ENCODE peak calls at places on chromosome 12, in five cellular contexts. T, B, X, A and C are unnamed samples.
A peak's percentile ranks its signal among the peaks of the same experiment; 100 is the strongest.

GRCh38 chr12:127539499-127539898 is 727.5 kb upstream of the TMEM132C start:
- DNase-seq in T (no peak), B (no peak), X (no peak), A (no peak), C (no peak)

GRCh38 chr12:120013659-120014380 is 24.8 kb downstream of the BICDL1 start:
- DNase-seq in T (no peak), B (peak; percentile 75), X (no peak), A (no peak), C (no peak)

GRCh38 chr12:124230117-124230757 is 64.7 kb upstream of the RFLNA start:
- DNase-seq in T (no peak), B (no peak), X (no peak), A (no peak), C (no peak)

GRCh38 chr12:101830391-101831325 is at the start of gene GNPTAB:
- DNase-seq in T (peak; percentile 97), B (peak; percentile 97), X (peak; percentile 90), A (peak; percentile 94), C (peak; percentile 88)

GRCh38 chr12:111359231-111359913 is 9.5 kb downstream of the PHETA1 start:
- DNase-seq in T (no peak), B (no peak), X (no peak), A (no peak), C (no peak)

GRCh38 chr12:102757154-102757873 is 159.7 kb downstream of the PAH start:
- DNase-seq in T (no peak), B (peak; percentile 12), X (no peak), A (no peak), C (no peak)

GRCh38 chr12:3014641-3015040 is 55.4 kb downstream of the TEAD4 start:
- DNase-seq in T (no peak), B (no peak), X (no peak), A (no peak), C (no peak)

GRCh38 chr12:111624540-111624939 is 25.4 kb upstream of the ATXN2 start:
- DNase-seq in T (no peak), B (no peak), X (no peak), A (no peak), C (no peak)

GRCh38 chr12:98058838-98059237 is 456.6 kb upstream of the TMPO start:
- DNase-seq in T (no peak), B (no peak), X (no peak), A (no peak), C (no peak)

GRCh38 chr12:57210461-57210860 is 6.1 kb upstream of the NXPH4 start:
- DNase-seq in T (no peak), B (no peak), X (no peak), A (no peak), C (no peak)

GRCh38 chr12:119681139-119681538 is 13.2 kb downstream of the PRKAB1 start:
- DNase-seq in T (no peak), B (no peak), X (no peak), A (no peak), C (no peak)

GRCh38 chr12:128069359-128069997 is 197.5 kb upstream of the TMEM132C start:
- DNase-seq in T (no peak), B (peak; percentile 55), X (peak; percentile 41), A (no peak), C (peak; percentile 16)

GRCh38 chr12:51067229-51067628 is 16.2 kb downstream of the CSRNP2 start:
- DNase-seq in T (no peak), B (no peak), X (no peak), A (no peak), C (no peak)

GRCh38 chr12:63151061-63151897 is at the start of gene AVPR1A:
- DNase-seq in T (peak; percentile 66), B (no peak), X (peak; percentile 15), A (peak; percentile 62), C (no peak)

GRCh38 chr12:124774054-124774461 is 89.6 kb downstream of the SCARB1 start:
- DNase-seq in T (no peak), B (peak; percentile 93), X (no peak), A (no peak), C (no peak)

GRCh38 chr12:93122089-93122488 is 193.0 kb upstream of the EEA1 start:
- DNase-seq in T (no peak), B (no peak), X (no peak), A (no peak), C (peak; percentile 74)

GRCh38 chr12:109020750-109021380 is at the start of gene SVOP:
- DNase-seq in T (peak; percentile 91), B (peak; percentile 42), X (peak; percentile 92), A (peak; percentile 72), C (peak; percentile 53)

GRCh38 chr12:103269962-103270361 is 225.8 kb downstream of the C12orf42 start:
- DNase-seq in T (no peak), B (no peak), X (no peak), A (no peak), C (no peak)

GRCh38 chr12:47014474-47014873 is 64.9 kb upstream of the PCED1B start:
- DNase-seq in T (no peak), B (no peak), X (no peak), A (no peak), C (peak; percentile 87)

GRCh38 chr12:92088802-92089201 is 56.8 kb downstream of the BTG1 start:
- DNase-seq in T (no peak), B (no peak), X (no peak), A (no peak), C (no peak)

GRCh38 chr12:64236549-64236948 is 14.5 kb upstream of the KICS2 start:
- DNase-seq in T (no peak), B (no peak), X (no peak), A (no peak), C (no peak)

GRCh38 chr12:1848146-1848545 is 27.8 kb downstream of the LRTM2 start:
- DNase-seq in T (peak; percentile 40), B (no peak), X (no peak), A (no peak), C (no peak)

GRCh38 chr12:119659289-119659897 is 8.5 kb upstream of the PRKAB1 start:
- DNase-seq in T (no peak), B (peak; percentile 46), X (peak; percentile 30), A (no peak), C (peak; percentile 16)

GRCh38 chr12:56724660-56724988 is 475 bp downstream of the NACA start:
- DNase-seq in T (no peak), B (no peak), X (peak; percentile 12), A (no peak), C (no peak)

GRCh38 chr12:104182144-104182543 is 33.4 kb upstream of the TXNRD1 start:
- DNase-seq in T (peak; percentile 20), B (no peak), X (no peak), A (peak; percentile 73), C (peak; percentile 72)

GRCh38 chr12:44889871-44890270 is 13.8 kb upstream of the NELL2 start:
- DNase-seq in T (no peak), B (no peak), X (no peak), A (no peak), C (no peak)

GRCh38 chr12:121649819-121650353 is 19.6 kb downstream of the MORN3 start:
- DNase-seq in T (no peak), B (no peak), X (no peak), A (no peak), C (no peak)

GRCh38 chr12:126243814-126244213 is 1178.6 kb downstream of the AACS start:
- DNase-seq in T (no peak), B (no peak), X (no peak), A (no peak), C (no peak)

GRCh38 chr12:113912761-113913295 is 53.3 kb downstream of the RBM19 start:
- DNase-seq in T (peak; percentile 80), B (peak; percentile 75), X (peak; percentile 85), A (no peak), C (peak; percentile 47)

GRCh38 chr12:3913278-3913677 is 40.1 kb upstream of the PARP11 start:
- DNase-seq in T (no peak), B (peak; percentile 26), X (no peak), A (no peak), C (no peak)

GRCh38 chr12:26434299-26434915 is 239.0 kb downstream of the SSPN start:
- DNase-seq in T (no peak), B (peak; percentile 67), X (no peak), A (no peak), C (peak; percentile 69)
- TF ChIP-seq CTCF in T (peak; percentile 88), B (peak; percentile 70), X (peak; percentile 86), A (peak; percentile 58), C (peak; percentile 86)

GRCh38 chr12:106736051-106736957 is 38.2 kb upstream of the RIC8B start:
- DNase-seq in T (no peak), B (peak; percentile 30), X (no peak), A (no peak), C (no peak)
- TF ChIP-seq CTCF in T (no peak), B (peak; percentile 16), X (no peak), A (no peak), C (no peak)

GRCh38 chr12:5872745-5873144 is 72.3 kb downstream of the ANO2 start:
- DNase-seq in T (no peak), B (peak; percentile 4), X (no peak), A (no peak), C (peak; percentile 14)
- TF ChIP-seq CTCF in T (peak; percentile 52), B (no peak), X (peak; percentile 62), A (no peak), C (peak; percentile 71)

DNA sequence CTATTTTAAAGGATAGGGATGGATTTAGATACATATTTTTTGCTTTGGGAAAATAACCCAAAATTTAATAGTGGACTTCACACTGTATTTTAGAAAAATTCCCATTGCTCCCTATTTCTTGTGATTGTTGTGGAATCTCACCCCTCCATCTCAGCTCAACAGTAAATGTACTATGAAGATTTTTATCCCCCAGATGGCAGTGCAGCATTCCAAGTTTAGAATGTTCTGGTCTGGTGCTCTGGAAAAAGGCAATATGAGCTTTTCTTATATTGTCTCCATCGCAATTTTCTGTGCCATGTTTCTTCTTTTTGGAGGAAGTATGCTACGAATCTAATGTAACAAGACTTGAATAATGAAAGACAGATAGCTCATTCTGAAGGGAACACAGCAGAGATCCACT is 471.7 kb upstream of the SYT1 start:
- DNase-seq in T (no peak), B (no peak), X (no peak), A (no peak), C (peak; percentile 27)
- TF ChIP-seq CTCF in T (peak; percentile 47), B (no peak), X (peak; percentile 48), A (no peak), C (peak; percentile 64)

DNA sequence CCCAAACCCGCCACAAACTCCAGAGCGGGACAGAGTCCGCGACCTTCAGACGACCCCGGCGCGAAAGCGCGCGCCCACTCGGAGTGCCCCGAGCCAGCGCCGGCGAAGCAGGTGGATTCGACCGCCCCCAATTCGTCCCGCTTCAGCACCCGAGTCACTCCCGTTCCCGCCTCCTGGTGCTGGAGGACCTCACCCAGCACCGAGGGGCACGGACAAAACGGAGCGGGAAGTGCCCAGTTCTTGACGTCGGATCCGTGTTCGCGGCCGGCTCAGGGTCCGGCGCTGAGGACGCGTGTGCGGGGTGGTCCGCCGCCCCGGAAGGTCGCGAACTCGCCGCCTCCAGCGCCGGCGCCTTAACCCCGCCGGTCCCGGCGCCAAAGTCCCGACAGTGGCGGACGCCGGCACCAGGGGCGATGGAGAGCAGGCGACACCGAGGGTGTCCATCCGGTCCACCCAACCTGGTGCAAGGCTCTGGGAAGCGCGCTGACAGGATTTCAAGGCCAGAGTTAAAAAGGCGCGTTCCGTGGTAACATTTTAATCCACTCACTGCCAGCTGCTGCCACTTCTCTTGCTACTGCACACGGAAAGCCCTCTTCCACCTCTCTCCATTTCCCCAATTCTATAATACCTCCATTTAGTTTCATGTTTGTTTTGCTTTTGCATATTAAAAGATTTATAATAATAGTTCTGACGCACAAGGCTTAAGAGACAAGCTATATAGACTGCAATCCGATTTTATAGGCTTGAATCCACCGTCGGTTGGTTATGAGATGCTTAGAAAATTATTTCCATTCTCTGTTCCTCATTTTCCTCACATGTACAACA is 240.0 kb upstream of the CPNE8 start:
- DNase-seq in T (no peak), B (no peak), X (peak; percentile 70), A (no peak), C (no peak)
- TF ChIP-seq CTCF in T (peak; percentile 75), B (peak; percentile 8), X (peak; percentile 69), A (peak; percentile 21), C (no peak)

GRCh38 chr12:8078400-8078799 is 3.7 kb upstream of the NECAP1 start:
- DNase-seq in T (no peak), B (peak; percentile 44), X (no peak), A (no peak), C (peak; percentile 72)
- TF ChIP-seq CTCF in T (peak; percentile 75), B (peak; percentile 26), X (peak; percentile 73), A (peak; percentile 13), C (peak; percentile 79)